ENCODE peak calls at places on chromosomes 2 and 18, in four cellular contexts. O, P, T and L are unnamed samples.

GRCh38 chr2:183000846-183001245 is 37.4 kb downstream of the NCKAP1 start:
- DNase-seq in T (no peak), P (peak), O (no peak), L (no peak)

GRCh38 chr2:31107588-31108300 is 30.5 kb downstream of the GALNT14 start:
- DNase-seq in O (no peak), T (no peak), P (peak), L (no peak)

GRCh38 chr2:218822622-218823021 is 9.0 kb downstream of the PRKAG3 start:
- DNase-seq in T (no peak), P (no peak), O (no peak), L (no peak)

GRCh38 chr18:65628390-65628789 is 122.4 kb upstream of the CDH7 start:
- DNase-seq in P (no peak), O (no peak), T (no peak), L (no peak)

GRCh38 chr2:109702250-109702985 is 88.3 kb downstream of the SOWAHC start:
- DNase-seq in T (no peak), P (no peak), O (no peak), L (no peak)

GRCh38 chr18:75364512-75364911 is 63.0 kb downstream of the SMIM21 start:
- DNase-seq in O (no peak), T (no peak), P (no peak), L (peak)

GRCh38 chr2:147204102-147204501 is 640.7 kb upstream of the ACVR2A start:
- DNase-seq in T (no peak), P (no peak), O (no peak), L (no peak)

GRCh38 chr2:97546711-97547110 is 43.0 kb downstream of the ANKRD36B start:
- DNase-seq in T (no peak), P (no peak), O (no peak), L (no peak)

GRCh38 chr18:77073336-77074093 is 59.1 kb downstream of the MBP start:
- DNase-seq in O (no peak), P (no peak), T (no peak), L (no peak)

GRCh38 chr2:13681936-13682335 is 950.6 kb upstream of the LRATD1 start:
- DNase-seq in O (no peak), T (no peak), P (no peak), L (no peak)
- TF ChIP-seq CTCF in O (no peak), T (no peak), P (no peak), L (no peak)

DNA sequence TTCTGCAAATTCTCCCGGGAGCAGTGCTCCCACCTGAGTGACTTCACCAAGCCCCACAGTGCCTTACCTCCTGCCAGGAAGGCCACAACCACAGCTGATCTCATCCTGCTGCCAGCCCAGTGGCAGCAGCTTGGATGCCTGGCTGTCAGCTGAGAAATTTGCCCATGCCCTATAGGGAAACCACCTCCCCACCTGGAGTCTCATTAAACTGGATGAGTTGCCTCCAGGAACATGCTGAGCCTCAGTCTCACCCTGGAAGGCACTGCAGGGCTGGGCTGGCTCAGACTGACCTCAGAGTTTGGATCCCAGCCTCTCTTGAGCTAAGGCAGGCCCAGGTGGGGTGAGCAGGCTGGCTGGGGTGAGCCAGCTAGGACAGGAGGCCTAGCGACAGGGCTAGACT is 23.3 kb downstream of the REEP1 start:
- DNase-seq in T (no peak), O (no peak), P (no peak), L (no peak)
- TF ChIP-seq CTCF in T (no peak), O (no peak), P (no peak), L (no peak)

GRCh38 chr2:175619179-175619578 is 382.9 kb downstream of the LNPK start:
- DNase-seq in T (no peak), P (no peak), O (no peak), L (no peak)

GRCh38 chr2:175626796-175627195 is 375.3 kb downstream of the LNPK start:
- DNase-seq in T (no peak), P (no peak), O (no peak), L (no peak)

GRCh38 chr2:175619591-175619990 is 382.5 kb downstream of the LNPK start:
- DNase-seq in P (no peak), T (no peak), O (no peak), L (no peak)

GRCh38 chr2:175620035-175620434 is 382.0 kb downstream of the LNPK start:
- DNase-seq in P (no peak), O (no peak), T (no peak), L (no peak)

GRCh38 chr2:175621847-175622246 is 380.2 kb downstream of the LNPK start:
- DNase-seq in T (no peak), O (peak), P (no peak), L (no peak)
- TF ChIP-seq CTCF in T (no peak), O (peak), P (no peak), L (no peak)

DNA sequence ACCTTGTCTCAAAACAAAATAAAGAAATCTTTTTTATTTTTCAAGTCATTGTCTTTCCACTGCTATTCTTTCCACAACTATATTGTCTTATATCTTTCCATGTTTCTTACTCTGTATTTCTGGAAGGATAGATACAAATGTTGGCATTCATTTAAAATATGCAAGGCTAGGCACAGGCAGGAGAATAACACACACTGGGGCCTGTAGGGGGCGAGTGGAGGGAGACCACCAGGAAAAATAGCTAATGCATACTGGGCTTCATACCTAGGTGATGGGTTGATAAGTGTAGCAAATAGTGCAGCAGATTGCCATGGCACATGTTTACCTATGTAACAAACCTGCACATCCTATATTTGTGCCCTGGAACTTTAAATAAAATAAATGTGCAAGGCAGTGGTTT is 9.6 kb downstream of the MRPL30 start:
- DNase-seq in T (no peak), P (no peak), O (no peak), L (no peak)
- TF ChIP-seq CTCF in T (no peak), P (no peak), O (peak), L (no peak)